ENCODE peak calls at places on chromosomes 7 and 10, in seven cellular contexts. D is heart right ventricle, B is heart left ventricle, C is adrenal gland, G is cardiac muscle cell, I is OCI-LY7, W is stomach. R is an unnamed sample. For H3K4me1, the result is how much of the 10 kb centered on the place peaks cover.

GRCh38 chr10:10778959-10779358 is 238.7 kb upstream of the CELF2 start:
- DNase-seq in I (no peak), B (no peak), W (no peak), C (no peak), D (no peak), G (no peak), R (no peak)

GRCh38 chr7:29946428-29947186 is 43.0 kb downstream of the SCRN1 start:
- DNase-seq in G (peak), D (no peak), W (peak), B (peak), I (peak), C (peak), R (no peak)

GRCh38 chr7:57772126-57772924 is 322.3 kb downstream of the ZNF716 start:
- DNase-seq in G (no peak), W (no peak), D (no peak), C (no peak), B (no peak), I (no peak), R (no peak)

GRCh38 chr10:90289037-90289436 is 568.8 kb downstream of the HTR7 start:
- DNase-seq in G (peak), C (no peak), B (no peak), D (no peak), I (no peak), W (no peak), R (no peak)

GRCh38 chr10:86599729-86600128 is 54.6 kb upstream of the OPN4 start:
- DNase-seq in G (no peak), I (peak), C (no peak), D (no peak), W (peak), B (no peak), R (no peak)

GRCh38 chr10:63273575-63273974 is 140.4 kb downstream of the NRBF2 start:
- DNase-seq in D (no peak), G (peak), C (no peak), I (no peak), W (no peak), B (no peak), R (no peak)

GRCh38 chr10:88899886-88900285 is 19.8 kb downstream of the STAMBPL1 start:
- DNase-seq in D (no peak), W (no peak), I (no peak), B (no peak), C (no peak), G (no peak), R (no peak)

GRCh38 chr7:93921607-93922446 is at the start of gene GNG11:
- DNase-seq in B (peak), D (peak), W (peak), I (peak), C (peak), G (peak), R (peak)

GRCh38 chr7:140079121-140079536 is 16.4 kb upstream of the PARP12 start:
- DNase-seq in I (peak), D (no peak), C (no peak), G (peak), B (no peak), W (no peak), R (no peak)

GRCh38 chr10:48945441-48946143 is 6.0 kb upstream of the LRRC18 start:
- DNase-seq in B (no peak), I (no peak), C (no peak), D (no peak), G (no peak), W (no peak), R (no peak)

GRCh38 chr7:27842094-27842493 is 102.1 kb downstream of the TAX1BP1 start:
- DNase-seq in C (no peak), D (no peak), I (no peak), B (no peak), G (no peak), W (no peak), R (no peak)

GRCh38 chr10:112471878-112472487 is 25.0 kb downstream of the VTI1A start:
- DNase-seq in C (no peak), D (no peak), G (peak), W (no peak), I (peak), B (no peak), R (no peak)

GRCh38 chr7:149772821-149773425 is 465 bp downstream of the ZNF467 start:
- DNase-seq in C (no peak), G (no peak), B (no peak), I (peak), D (no peak), W (peak), R (peak)

GRCh38 chr7:158727690-158728089 is 23.1 kb upstream of the NCAPG2 start:
- DNase-seq in I (no peak), G (no peak), W (no peak), B (no peak), C (peak), D (no peak), R (no peak)

GRCh38 chr7:16711730-16712129 is 41.8 kb upstream of the TSPAN13 start:
- DNase-seq in G (peak), W (no peak), C (no peak), D (no peak), I (no peak), B (no peak), R (no peak)

GRCh38 chr7:130894146-130895005 is 160.4 kb upstream of the KLF14 start:
- DNase-seq in D (peak), I (no peak), B (peak), W (peak), C (peak), G (peak), R (peak)

GRCh38 chr7:42192851-42193456 is 44.1 kb downstream of the GLI3 start:
- DNase-seq in D (no peak), I (no peak), B (no peak), G (peak), C (no peak), W (no peak), R (no peak)

GRCh38 chr10:59400214-59400613 is 37.9 kb upstream of the FAM13C start:
- DNase-seq in I (no peak), D (no peak), G (no peak), C (no peak), W (no peak), B (no peak), R (no peak)

GRCh38 chr7:108586274-108586710 is 16.6 kb downstream of the DNAJB9 start:
- DNase-seq in C (no peak), W (no peak), D (no peak), I (no peak), B (no peak), G (no peak), R (no peak)

GRCh38 chr10:89242840-89243586 is 8.6 kb downstream of the LIPA start:
- DNase-seq in C (no peak), D (no peak), I (no peak), B (no peak), G (no peak), W (no peak), R (no peak)

GRCh38 chr10:22369433-22370072 is 24.3 kb downstream of the SPAG6 start:
- DNase-seq in W (no peak), C (no peak), I (no peak), G (peak), D (no peak), B (no peak), R (no peak)

GRCh38 chr10:35025916-35026315 is 64.2 kb downstream of the CUL2 start:
- DNase-seq in W (no peak), G (peak), I (no peak), B (no peak), D (no peak), C (no peak), R (no peak)

GRCh38 chr10:99711129-99711719 is 20.7 kb downstream of the COX15 start:
- DNase-seq in B (no peak), W (peak), I (peak), D (no peak), G (peak), C (no peak), R (no peak)

GRCh38 chr7:155467846-155468821 is 10.2 kb downstream of the EN2 start:
- DNase-seq in B (no peak), W (no peak), D (no peak), G (no peak), I (no peak), C (no peak), R (no peak)

GRCh38 chr10:29669149-29669548 is 34.4 kb upstream of the SVIL start:
- DNase-seq in W (no peak), D (peak), I (no peak), B (peak), G (peak), C (no peak), R (no peak)

GRCh38 chr7:20220824-20221547 is 3.8 kb upstream of the MACC1 start:
- DNase-seq in B (no peak), I (no peak), C (peak), G (peak), W (no peak), D (no peak), R (no peak)

GRCh38 chr7:159328096-159328495 is 183.4 kb upstream of the VIPR2 start:
- DNase-seq in G (no peak), I (peak), D (no peak), B (no peak), W (no peak), C (no peak), R (no peak)

GRCh38 chr7:7512861-7513597 is 22.6 kb downstream of the COL28A1 start:
- DNase-seq in B (no peak), G (no peak), W (no peak), D (no peak), I (no peak), C (no peak), R (no peak)

GRCh38 chr10:6416892-6417512 is 163.1 kb downstream of the PRKCQ start:
- DNase-seq in B (no peak), C (no peak), I (peak), D (no peak), G (peak), W (no peak), R (no peak)

GRCh38 chr10:21184984-21185383 is 287.9 kb upstream of the NEBL start:
- DNase-seq in G (no peak), D (no peak), B (no peak), I (no peak), W (no peak), C (no peak), R (no peak)

GRCh38 chr10:89478085-89478738 is 57.2 kb downstream of the SLC16A12 start:
- DNase-seq in B (no peak), C (no peak), G (no peak), I (peak), D (no peak), W (no peak), R (no peak)

GRCh38 chr10:29140991-29141390 is 147.9 kb upstream of the LYZL1 start:
- DNase-seq in I (no peak), G (peak), W (no peak), B (no peak), D (no peak), C (no peak), R (no peak)

GRCh38 chr10:123356101-123356500 is 201.9 kb downstream of the BUB3 start:
- DNase-seq in D (no peak), G (no peak), B (no peak), W (no peak), I (no peak), C (no peak), R (no peak)
- TF ChIP-seq CTCF in D (no peak), G (no peak), B (no peak), W (no peak), I (no peak), C (no peak), R (no peak)

DNA sequence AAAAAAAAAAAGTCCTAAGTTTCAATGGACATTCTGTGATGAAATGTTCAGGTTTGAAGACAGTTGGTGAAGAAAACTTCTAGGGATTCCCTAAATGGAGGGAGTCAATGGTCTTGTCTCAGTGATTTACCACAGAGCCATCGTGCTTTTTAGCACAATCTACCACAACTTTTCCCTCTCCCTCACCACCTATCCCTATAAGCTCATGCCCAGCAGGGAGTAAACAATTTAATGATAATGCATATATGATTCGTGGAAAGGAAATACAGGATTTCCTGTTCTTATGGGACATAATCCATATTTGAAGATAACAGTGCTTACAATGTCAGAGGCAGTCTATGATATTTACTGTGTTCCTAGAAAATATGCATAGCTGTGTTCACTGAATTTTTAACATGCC is 38.4 kb upstream of the CD36 start:
- DNase-seq in W (no peak), C (no peak), I (no peak), D (no peak), B (no peak), G (no peak), R (no peak)
- H3K4me1 ChIP-seq in W (under half), C (under half), I (under half), D (under half), B (under half), G (under half), R (under half)

DNA sequence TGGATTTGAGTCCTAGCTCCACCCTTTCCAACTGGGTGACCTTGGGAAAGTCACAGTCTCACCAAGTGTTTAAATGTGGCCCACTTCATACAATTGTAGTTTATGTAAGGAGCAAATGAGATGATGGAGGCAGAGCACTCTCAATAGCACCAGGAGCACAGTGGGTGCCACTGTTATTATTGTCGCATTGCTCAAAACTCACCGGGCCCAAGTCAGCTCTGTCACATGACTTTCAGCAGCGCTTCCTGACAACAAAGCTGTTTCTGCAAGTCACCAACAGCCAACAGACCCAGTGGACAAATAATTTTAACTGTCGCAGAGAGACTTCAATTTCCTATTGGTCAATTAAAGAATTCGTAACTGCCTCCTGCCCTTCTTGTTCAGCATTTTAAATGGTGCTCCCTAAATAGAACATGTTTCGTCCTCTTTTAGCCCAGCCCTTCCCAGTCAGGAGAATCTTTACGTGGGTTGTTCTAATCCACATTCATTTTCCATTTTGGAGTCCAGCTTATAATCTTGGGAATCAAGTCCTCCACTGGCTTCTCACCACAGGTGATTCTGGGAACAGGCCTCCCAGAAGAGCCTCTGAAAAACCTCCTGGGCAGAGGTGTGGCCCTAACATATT is 415.6 kb upstream of the NPVF start:
- DNase-seq in W (no peak), B (no peak), I (no peak), G (no peak), D (no peak), C (no peak), R (no peak)
- H3K4me3 ChIP-seq in W (no peak), B (no peak), I (no peak), G (no peak), D (no peak), C (no peak), R (no peak)

DNA sequence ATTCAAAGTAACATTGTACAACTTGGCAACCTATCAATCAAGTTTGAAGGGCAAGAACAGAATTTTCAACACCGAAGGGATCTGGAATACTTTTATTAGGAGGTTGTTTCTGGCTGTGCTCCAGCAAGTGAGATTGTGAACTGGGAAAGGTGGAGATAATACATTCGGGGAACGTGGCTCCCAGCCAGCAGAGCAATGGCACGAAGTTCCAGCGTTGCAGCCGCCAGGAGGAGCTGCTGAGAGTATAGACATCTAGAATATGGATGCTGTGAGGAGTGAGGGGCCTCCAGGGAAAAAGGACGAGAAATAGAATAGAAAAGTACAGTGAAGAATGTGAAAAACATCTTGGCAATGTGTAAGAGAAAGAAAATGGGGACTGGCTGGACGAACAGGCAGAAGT is 69.5 kb downstream of the TCERG1L start:
- DNase-seq in I (no peak), G (no peak), B (no peak), W (peak), D (no peak), C (peak), R (peak)
- TF ChIP-seq CTCF in I (peak), G (no peak), B (peak), W (no peak), D (peak), C (peak), R (peak)